ENCODE peak calls at places on chromosomes 16 and 17, in six cellular contexts. R is left ventricle myocardium inferior, G is neuronal stem cell, Q is lower lobe of right lung, N is neural progenitor cell, J is fibroblast of lung. B is an unnamed sample.

GRCh38 chr16:4979736-4980660 is 21.9 kb downstream of the SEC14L5 start:
- DNase-seq in R (no peak), G (no peak), Q (peak; percentile 13), N (no peak), J (no peak), B (no peak)

GRCh38 chr16:77499373-77500285 is 64.8 kb upstream of the ADAMTS18 start:
- DNase-seq in R (peak; percentile 13), G (no peak), Q (no peak), N (no peak), J (peak; percentile 71), B (no peak)

GRCh38 chr17:28871056-28871579 is 16.3 kb downstream of the ERAL1 start:
- DNase-seq in R (no peak), G (no peak), Q (no peak), N (no peak), J (no peak), B (no peak)

GRCh38 chr17:31308372-31308905 is 5.4 kb downstream of the EVI2B start:
- DNase-seq in R (no peak), G (no peak), Q (no peak), N (no peak), J (no peak), B (no peak)

GRCh38 chr16:48971571-48972071 is 310.0 kb downstream of the CBLN1 start:
- DNase-seq in R (no peak), G (no peak), Q (no peak), N (no peak), J (peak; percentile 6), B (no peak)

GRCh38 chr17:42311240-42312034 is 23.1 kb downstream of the STAT5A start:
- DNase-seq in R (peak; percentile 88), G (no peak), Q (peak; percentile 93), N (peak; percentile 78), J (peak; percentile 72), B (no peak)

GRCh38 chr16:3194792-3195191 is 6.8 kb downstream of the OR1F1 start:
- DNase-seq in R (no peak), G (no peak), Q (no peak), N (no peak), J (no peak), B (no peak)

GRCh38 chr17:12180644-12181261 is 160.1 kb downstream of the MAP2K4 start:
- DNase-seq in R (no peak), G (peak; percentile 52), Q (no peak), N (peak; percentile 63), J (peak; percentile 37), B (peak; percentile 52)

GRCh38 chr17:44556114-44556853 is 1.0 kb upstream of the FZD2 start:
- DNase-seq in R (peak; percentile 19), G (peak; percentile 96), Q (no peak), N (peak; percentile 98), J (peak; percentile 72), B (peak; percentile 88)

GRCh38 chr16:88405325-88406060 is 22.7 kb downstream of the ZNF469 start:
- DNase-seq in R (no peak), G (no peak), Q (no peak), N (no peak), J (peak; percentile 53), B (no peak)

GRCh38 chr17:40298726-40299125 is 10.3 kb upstream of the RARA start:
- DNase-seq in R (no peak), G (no peak), Q (no peak), N (no peak), J (peak; percentile 75), B (no peak)

GRCh38 chr16:15948532-15949209 is 745 bp upstream of the ABCC1 start:
- DNase-seq in R (no peak), G (no peak), Q (no peak), N (no peak), J (no peak), B (no peak)

GRCh38 chr17:17042851-17043667 is 802 bp downstream of the MPRIP start:
- DNase-seq in R (no peak), G (peak; percentile 20), Q (peak; percentile 60), N (peak; percentile 45), J (peak; percentile 65), B (no peak)

GRCh38 chr17:13665872-13666635 is 64.3 kb upstream of the HS3ST3A1 start:
- DNase-seq in R (no peak), G (no peak), Q (no peak), N (no peak), J (no peak), B (no peak)

GRCh38 chr17:50479522-50480141 is 972 bp downstream of the RSAD1 start:
- DNase-seq in R (peak; percentile 70), G (peak; percentile 46), Q (peak; percentile 87), N (peak; percentile 90), J (peak; percentile 70), B (peak; percentile 89)

GRCh38 chr17:30332057-30332542 is 1.8 kb downstream of the TMIGD1 start:
- DNase-seq in R (no peak), G (no peak), Q (no peak), N (no peak), J (peak; percentile 84), B (no peak)

GRCh38 chr16:86747761-86748160 is 169.4 kb downstream of the FOXL1 start:
- DNase-seq in R (no peak), G (no peak), Q (no peak), N (no peak), J (no peak), B (no peak)

GRCh38 chr16:87860553-87861299 is 8.6 kb downstream of the SLC7A5 start:
- DNase-seq in R (no peak), G (no peak), Q (no peak), N (no peak), J (peak; percentile 81), B (no peak)

GRCh38 chr16:27025581-27025980 is 41.1 kb upstream of the C16orf82 start:
- DNase-seq in R (no peak), G (no peak), Q (no peak), N (no peak), J (no peak), B (no peak)

GRCh38 chr17:12928736-12929135 is 89.1 kb downstream of the ELAC2 start:
- DNase-seq in R (no peak), G (no peak), Q (no peak), N (peak; percentile 33), J (peak; percentile 33), B (no peak)

GRCh38 chr16:30649725-30650368 is 913 bp upstream of the PRR14 start:
- DNase-seq in R (no peak), G (no peak), Q (no peak), N (no peak), J (no peak), B (no peak)

GRCh38 chr16:76956801-76957200 is 234.2 kb upstream of the MON1B start:
- DNase-seq in R (no peak), G (no peak), Q (no peak), N (no peak), J (no peak), B (no peak)

GRCh38 chr16:73054131-73054496 is 6.2 kb upstream of the ZFHX3 start:
- DNase-seq in R (no peak), G (no peak), Q (no peak), N (no peak), J (no peak), B (no peak)

GRCh38 chr16:88790312-88791150 is 5.5 kb upstream of the PIEZO1 start:
- DNase-seq in R (peak; percentile 52), G (no peak), Q (peak; percentile 83), N (no peak), J (peak; percentile 56), B (no peak)

GRCh38 chr16:53207810-53208752 is 153.3 kb downstream of the CHD9 start:
- DNase-seq in R (no peak), G (peak; percentile 80), Q (no peak), N (peak; percentile 86), J (peak; percentile 87), B (peak; percentile 95)

GRCh38 chr16:11390573-11391495 is 45.6 kb downstream of the RMI2 start:
- DNase-seq in R (no peak), G (no peak), Q (peak; percentile 28), N (peak; percentile 50), J (no peak), B (no peak)

GRCh38 chr16:85878875-85879274 is 20.1 kb upstream of the IRF8 start:
- DNase-seq in R (no peak), G (no peak), Q (no peak), N (peak; percentile 22), J (peak; percentile 69), B (no peak)

GRCh38 chr17:8611671-8612298 is 18.7 kb downstream of the MYH10 start:
- DNase-seq in R (no peak), G (no peak), Q (no peak), N (no peak), J (peak; percentile 88), B (no peak)
- H3K4me3 ChIP-seq in R (peak overlapping the region; percentile 54), G (no peak overlapping the region), Q (no peak overlapping the region), N (no peak overlapping the region), J (peak overlapping the region; percentile 48), B (no peak overlapping the region)

GRCh38 chr17:52895272-52895671 is 736.8 kb upstream of the CA10 start:
- DNase-seq in R (no peak), G (no peak), Q (no peak), N (no peak), J (no peak), B (no peak)
- H3K9me3 ChIP-seq in R (no peaks in the 10 kb centered on the region), G (no peaks in the 10 kb centered on the region), Q (no peaks in the 10 kb centered on the region), N (no peaks in the 10 kb centered on the region), J (no peaks in the 10 kb centered on the region), B (no peaks in the 10 kb centered on the region)

GRCh38 chr17:77376795-77377751 is 236.3 kb downstream of the SEC14L1 start:
- DNase-seq in R (peak; percentile 58), G (no peak), Q (no peak), N (no peak), J (peak; percentile 66), B (no peak)

GRCh38 chr17:77375917-77376651 is 235.3 kb downstream of the SEC14L1 start:
- DNase-seq in R (no peak), G (no peak), Q (no peak), N (peak; percentile 42), J (peak; percentile 91), B (no peak)

GRCh38 chr17:77375108-77375507 is 234.3 kb downstream of the SEC14L1 start:
- DNase-seq in R (no peak), G (no peak), Q (peak; percentile 83), N (peak; percentile 35), J (no peak), B (no peak)

GRCh38 chr17:77374170-77374936 is 233.6 kb downstream of the SEC14L1 start:
- DNase-seq in R (peak; percentile 87), G (peak; percentile 83), Q (peak; percentile 88), N (peak; percentile 96), J (peak; percentile 87), B (no peak)

GRCh38 chr17:77375526-77375916 is 234.8 kb downstream of the SEC14L1 start:
- DNase-seq in R (no peak), G (no peak), Q (no peak), N (no peak), J (no peak), B (no peak)
- H3K4me1 ChIP-seq in R (peaks cover 98% of the 10 kb centered on the region), G (peaks cover 64% of the 10 kb centered on the region), Q (peaks cover 86% of the 10 kb centered on the region), N (peaks cover 59% of the 10 kb centered on the region), J (peaks cover 56% of the 10 kb centered on the region), B (peaks cover 6% of the 10 kb centered on the region)

DNA sequence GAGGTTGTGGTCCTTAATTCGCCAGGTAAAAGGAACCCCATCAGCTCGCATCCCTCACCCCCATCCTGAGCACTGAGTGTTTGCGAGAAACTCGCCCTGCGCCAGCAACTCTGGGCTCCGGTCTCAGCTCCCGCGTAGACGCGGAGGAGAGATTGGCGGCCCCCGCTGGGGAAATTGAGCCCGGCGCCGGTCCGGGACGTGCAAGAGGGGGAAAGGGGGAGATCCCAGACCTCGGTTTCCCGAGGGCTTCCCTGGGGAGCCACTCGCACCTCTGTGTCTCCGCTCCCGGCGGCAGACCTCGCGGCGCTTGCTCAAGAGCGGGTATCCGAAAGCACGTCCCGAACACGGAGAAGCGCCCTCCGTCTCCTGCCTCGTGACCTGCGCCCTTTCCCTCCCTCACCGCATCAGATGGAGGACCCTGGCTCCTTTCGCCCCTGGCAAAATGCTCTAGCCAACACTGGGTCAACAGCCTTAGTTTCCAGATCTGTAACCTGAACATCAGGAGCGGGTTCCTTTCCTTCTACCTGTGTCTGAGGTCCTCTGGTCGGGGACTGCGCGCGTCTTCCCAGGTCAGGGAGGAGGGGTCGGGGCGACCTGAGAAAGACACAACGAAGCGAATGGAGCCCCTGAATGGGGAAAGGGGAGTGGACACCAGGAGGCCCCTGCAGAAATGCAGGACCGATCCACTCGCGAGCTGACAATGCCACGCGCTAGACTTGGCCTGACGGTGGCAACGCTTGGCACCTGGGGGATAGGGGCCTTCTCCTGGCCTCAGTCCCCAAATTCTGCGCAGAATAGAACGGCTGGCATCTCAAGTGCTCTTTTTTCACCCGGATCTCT is 2.9 kb upstream of the SOX9 start:
- DNase-seq in R (no peak), G (no peak), Q (no peak), N (peak; percentile 67), J (no peak), B (no peak)
- H3K4me3 ChIP-seq in R (peak overlapping the region; percentile 81), G (peak overlapping the region; percentile 77), Q (peak overlapping the region; percentile 43), N (peak overlapping the region; percentile 43), J (peak overlapping the region; percentile 61), B (no peak overlapping the region)